ENCODE peak calls at places on chromosomes 7 and 10, in nine cellular contexts. One of them, this sample, is unnamed.

GRCh38 chr10:26799342-26799741 is 61.4 kb downstream of the ABI1 start:
- DNase-seq in stromal cell of bone marrow: no peak
- DNase-seq in esophagus squamous epithelium: no peak
- DNase-seq in stimulated activated CD8-positive, alpha-beta memory T cell treated with anti-CD3 and anti-CD28 coated beads, Interleukin-12 subunit alpha, Interleukin-12 subunit beta, amount 100 ng/mL, for 4 hours: no peak
- DNase-seq in H54: no peak
- DNase-seq in substantia nigra: no peak
- DNase-seq in T-helper 1 cell: no peak
- DNase-seq in C1 segment of cervical spinal cord: no peak
- DNase-seq in effector memory CD4-positive, alpha-beta T cell: no peak
- DNase-seq in this sample: peak; percentile 80

GRCh38 chr7:44984478-44984758 is 5.6 kb upstream of the MYO1G start:
- DNase-seq in H54: no peak
- DNase-seq in effector memory CD4-positive, alpha-beta T cell: no peak
- DNase-seq in C1 segment of cervical spinal cord: no peak
- DNase-seq in substantia nigra: no peak
- DNase-seq in T-helper 1 cell: no peak
- DNase-seq in stimulated activated CD8-positive, alpha-beta memory T cell treated with anti-CD3 and anti-CD28 coated beads, Interleukin-12 subunit alpha, Interleukin-12 subunit beta, amount 100 ng/mL, for 4 hours: no peak
- DNase-seq in esophagus squamous epithelium: no peak
- DNase-seq in stromal cell of bone marrow: no peak
- DNase-seq in this sample: no peak

GRCh38 chr10:86043236-86043635 is 323.4 kb downstream of the GRID1 start:
- DNase-seq in esophagus squamous epithelium: no peak
- DNase-seq in effector memory CD4-positive, alpha-beta T cell: no peak
- DNase-seq in C1 segment of cervical spinal cord: no peak
- DNase-seq in substantia nigra: no peak
- DNase-seq in H54: no peak
- DNase-seq in T-helper 1 cell: no peak
- DNase-seq in stimulated activated CD8-positive, alpha-beta memory T cell treated with anti-CD3 and anti-CD28 coated beads, Interleukin-12 subunit alpha, Interleukin-12 subunit beta, amount 100 ng/mL, for 4 hours: no peak
- DNase-seq in stromal cell of bone marrow: no peak
- DNase-seq in this sample: peak; percentile 7

GRCh38 chr7:80027616-80028173 is 106.9 kb upstream of the GNAI1 start:
- DNase-seq in C1 segment of cervical spinal cord: no peak
- DNase-seq in H54: no peak
- DNase-seq in esophagus squamous epithelium: no peak
- DNase-seq in substantia nigra: no peak
- DNase-seq in stromal cell of bone marrow: no peak
- DNase-seq in effector memory CD4-positive, alpha-beta T cell: no peak
- DNase-seq in T-helper 1 cell: no peak
- DNase-seq in stimulated activated CD8-positive, alpha-beta memory T cell treated with anti-CD3 and anti-CD28 coated beads, Interleukin-12 subunit alpha, Interleukin-12 subunit beta, amount 100 ng/mL, for 4 hours: no peak
- DNase-seq in this sample: no peak

GRCh38 chr10:77501152-77501845 is 136.3 kb downstream of the KCNMA1 start:
- DNase-seq in stromal cell of bone marrow: peak; percentile 93
- DNase-seq in esophagus squamous epithelium: no peak
- DNase-seq in T-helper 1 cell: no peak
- DNase-seq in substantia nigra: peak; percentile 10
- DNase-seq in effector memory CD4-positive, alpha-beta T cell: no peak
- DNase-seq in stimulated activated CD8-positive, alpha-beta memory T cell treated with anti-CD3 and anti-CD28 coated beads, Interleukin-12 subunit alpha, Interleukin-12 subunit beta, amount 100 ng/mL, for 4 hours: no peak
- DNase-seq in H54: peak; percentile 96
- DNase-seq in C1 segment of cervical spinal cord: no peak
- DNase-seq in this sample: peak; percentile 24

GRCh38 chr7:155974186-155974897 is 162.1 kb upstream of the SHH start:
- DNase-seq in stromal cell of bone marrow: no peak
- DNase-seq in H54: no peak
- DNase-seq in esophagus squamous epithelium: no peak
- DNase-seq in stimulated activated CD8-positive, alpha-beta memory T cell treated with anti-CD3 and anti-CD28 coated beads, Interleukin-12 subunit alpha, Interleukin-12 subunit beta, amount 100 ng/mL, for 4 hours: no peak
- DNase-seq in effector memory CD4-positive, alpha-beta T cell: no peak
- DNase-seq in C1 segment of cervical spinal cord: no peak
- DNase-seq in substantia nigra: no peak
- DNase-seq in T-helper 1 cell: no peak
- DNase-seq in this sample: no peak

GRCh38 chr7:115477193-115477651 is 553.3 kb downstream of the TFEC start:
- DNase-seq in esophagus squamous epithelium: no peak
- DNase-seq in substantia nigra: no peak
- DNase-seq in C1 segment of cervical spinal cord: no peak
- DNase-seq in effector memory CD4-positive, alpha-beta T cell: no peak
- DNase-seq in stimulated activated CD8-positive, alpha-beta memory T cell treated with anti-CD3 and anti-CD28 coated beads, Interleukin-12 subunit alpha, Interleukin-12 subunit beta, amount 100 ng/mL, for 4 hours: no peak
- DNase-seq in T-helper 1 cell: no peak
- DNase-seq in H54: no peak
- DNase-seq in stromal cell of bone marrow: no peak
- DNase-seq in this sample: no peak

GRCh38 chr7:111765936-111766643 is 203.8 kb upstream of the IMMP2L start:
- DNase-seq in substantia nigra: no peak
- DNase-seq in effector memory CD4-positive, alpha-beta T cell: no peak
- DNase-seq in C1 segment of cervical spinal cord: no peak
- DNase-seq in stimulated activated CD8-positive, alpha-beta memory T cell treated with anti-CD3 and anti-CD28 coated beads, Interleukin-12 subunit alpha, Interleukin-12 subunit beta, amount 100 ng/mL, for 4 hours: no peak
- DNase-seq in T-helper 1 cell: no peak
- DNase-seq in esophagus squamous epithelium: no peak
- DNase-seq in stromal cell of bone marrow: peak; percentile 52
- DNase-seq in H54: no peak
- DNase-seq in this sample: no peak

GRCh38 chr7:95684505-95684904 is 87.8 kb upstream of the DYNC1I1 start:
- DNase-seq in T-helper 1 cell: no peak
- DNase-seq in C1 segment of cervical spinal cord: no peak
- DNase-seq in H54: no peak
- DNase-seq in effector memory CD4-positive, alpha-beta T cell: no peak
- DNase-seq in stromal cell of bone marrow: no peak
- DNase-seq in substantia nigra: no peak
- DNase-seq in esophagus squamous epithelium: no peak
- DNase-seq in stimulated activated CD8-positive, alpha-beta memory T cell treated with anti-CD3 and anti-CD28 coated beads, Interleukin-12 subunit alpha, Interleukin-12 subunit beta, amount 100 ng/mL, for 4 hours: no peak
- DNase-seq in this sample: no peak

GRCh38 chr10:90451283-90451682 is 406.6 kb downstream of the HTR7 start:
- DNase-seq in H54: no peak
- DNase-seq in C1 segment of cervical spinal cord: no peak
- DNase-seq in effector memory CD4-positive, alpha-beta T cell: no peak
- DNase-seq in stimulated activated CD8-positive, alpha-beta memory T cell treated with anti-CD3 and anti-CD28 coated beads, Interleukin-12 subunit alpha, Interleukin-12 subunit beta, amount 100 ng/mL, for 4 hours: no peak
- DNase-seq in esophagus squamous epithelium: no peak
- DNase-seq in substantia nigra: no peak
- DNase-seq in stromal cell of bone marrow: no peak
- DNase-seq in T-helper 1 cell: no peak
- DNase-seq in this sample: no peak

GRCh38 chr7:70193514-70193913 is 595.2 kb downstream of the AUTS2 start:
- DNase-seq in T-helper 1 cell: no peak
- DNase-seq in C1 segment of cervical spinal cord: no peak
- DNase-seq in H54: no peak
- DNase-seq in substantia nigra: no peak
- DNase-seq in stimulated activated CD8-positive, alpha-beta memory T cell treated with anti-CD3 and anti-CD28 coated beads, Interleukin-12 subunit alpha, Interleukin-12 subunit beta, amount 100 ng/mL, for 4 hours: no peak
- DNase-seq in effector memory CD4-positive, alpha-beta T cell: no peak
- DNase-seq in esophagus squamous epithelium: no peak
- DNase-seq in stromal cell of bone marrow: no peak
- DNase-seq in this sample: no peak

GRCh38 chr10:9878429-9878828 is 1139.2 kb upstream of the CELF2 start:
- DNase-seq in C1 segment of cervical spinal cord: no peak
- DNase-seq in stromal cell of bone marrow: no peak
- DNase-seq in substantia nigra: no peak
- DNase-seq in T-helper 1 cell: no peak
- DNase-seq in stimulated activated CD8-positive, alpha-beta memory T cell treated with anti-CD3 and anti-CD28 coated beads, Interleukin-12 subunit alpha, Interleukin-12 subunit beta, amount 100 ng/mL, for 4 hours: no peak
- DNase-seq in esophagus squamous epithelium: no peak
- DNase-seq in H54: no peak
- DNase-seq in effector memory CD4-positive, alpha-beta T cell: no peak
- DNase-seq in this sample: no peak

GRCh38 chr7:14806886-14807285 is 95.7 kb downstream of the DGKB start:
- DNase-seq in T-helper 1 cell: no peak
- DNase-seq in C1 segment of cervical spinal cord: no peak
- DNase-seq in effector memory CD4-positive, alpha-beta T cell: no peak
- DNase-seq in substantia nigra: no peak
- DNase-seq in stimulated activated CD8-positive, alpha-beta memory T cell treated with anti-CD3 and anti-CD28 coated beads, Interleukin-12 subunit alpha, Interleukin-12 subunit beta, amount 100 ng/mL, for 4 hours: no peak
- DNase-seq in H54: no peak
- DNase-seq in stromal cell of bone marrow: peak; percentile 6
- DNase-seq in esophagus squamous epithelium: no peak
- DNase-seq in this sample: no peak

GRCh38 chr7:105682331-105683070 is 101.2 kb upstream of the EFCAB10 start:
- DNase-seq in esophagus squamous epithelium: no peak
- DNase-seq in effector memory CD4-positive, alpha-beta T cell: no peak
- DNase-seq in stimulated activated CD8-positive, alpha-beta memory T cell treated with anti-CD3 and anti-CD28 coated beads, Interleukin-12 subunit alpha, Interleukin-12 subunit beta, amount 100 ng/mL, for 4 hours: no peak
- DNase-seq in T-helper 1 cell: no peak
- DNase-seq in H54: no peak
- DNase-seq in substantia nigra: no peak
- DNase-seq in stromal cell of bone marrow: no peak
- DNase-seq in C1 segment of cervical spinal cord: no peak
- DNase-seq in this sample: no peak